ENCODE peak calls at places on chromosomes 11 and 22, in four cellular contexts. S is K562, U is GM12878, X is HL-60. F is an unnamed sample.

GRCh38 chr11:45817191-45817590 is 12.2 kb downstream of the SLC35C1 start:
- DNase-seq in S (no peak), U (peak; percentile 43), X (no peak), F (peak; percentile 53)

GRCh38 chr11:11045156-11045670 is 187.4 kb upstream of the ZBED5 start:
- DNase-seq in S (no peak), U (no peak), X (no peak), F (no peak)

GRCh38 chr22:30298005-30298701 is 8.8 kb upstream of the CASTOR1 start:
- DNase-seq in S (no peak), U (no peak), X (no peak), F (no peak)

GRCh38 chr11:126469308-126469707 is 113.8 kb downstream of the ST3GAL4 start:
- DNase-seq in S (no peak), U (no peak), X (no peak), F (no peak)

GRCh38 chr22:30602049-30602448 is 4.9 kb upstream of the TCN2 start:
- DNase-seq in S (peak; percentile 45), U (no peak), X (peak; percentile 40), F (no peak)

GRCh38 chr11:120702656-120703055 is 191.1 kb downstream of the GRIK4 start:
- DNase-seq in S (no peak), U (peak; percentile 32), X (no peak), F (no peak)

GRCh38 chr11:16194566-16194965 is 161.8 kb downstream of the SOX6 start:
- DNase-seq in S (no peak), U (no peak), X (no peak), F (no peak)

GRCh38 chr11:1830500-1831223 is 4.1 kb upstream of the SYT8 start:
- DNase-seq in S (peak; percentile 30), U (no peak), X (no peak), F (no peak)

GRCh38 chr11:62909107-62909894 is 11.9 kb downstream of the CHRM1 start:
- DNase-seq in S (peak; percentile 65), U (no peak), X (no peak), F (peak; percentile 55)

GRCh38 chr11:134676516-134677287 is 264.7 kb upstream of the B3GAT1 start:
- DNase-seq in S (no peak), U (no peak), X (no peak), F (no peak)

GRCh38 chr22:43446881-43447280 is 35.1 kb downstream of the MPPED1 start:
- DNase-seq in S (no peak), U (no peak), X (no peak), F (no peak)

GRCh38 chr11:79050784-79051183 is 390.0 kb downstream of the TENM4 start:
- DNase-seq in S (no peak), U (no peak), X (no peak), F (no peak)

GRCh38 chr11:705646-706438 is at the start of gene EPS8L2:
- DNase-seq in S (peak; percentile 79), U (no peak), X (no peak), F (no peak)

GRCh38 chr11:95138448-95138847 is 48.8 kb downstream of the ENDOD1 start:
- DNase-seq in S (peak; percentile 55), U (no peak), X (no peak), F (no peak)

GRCh38 chr11:36210529-36210928 is 78.7 kb downstream of the COMMD9 start:
- DNase-seq in S (no peak), U (no peak), X (peak; percentile 65), F (no peak)

GRCh38 chr11:120096756-120097191 is 41.1 kb downstream of the TRIM29 start:
- DNase-seq in S (peak; percentile 75), U (no peak), X (no peak), F (no peak)

GRCh38 chr11:3340025-3340424 is 38.9 kb downstream of the ZNF195 start:
- DNase-seq in S (peak; percentile 84), U (no peak), X (no peak), F (no peak)

GRCh38 chr11:46588915-46589314 is 4.9 kb downstream of the AMBRA1 start:
- DNase-seq in S (peak; percentile 17), U (no peak), X (no peak), F (no peak)

GRCh38 chr11:77724639-77725038 is 87.0 kb upstream of the CLNS1A start:
- DNase-seq in S (no peak), U (no peak), X (no peak), F (no peak)

GRCh38 chr11:90646266-90646665 is 423.4 kb upstream of the CHORDC1 start:
- DNase-seq in S (no peak), U (no peak), X (no peak), F (no peak)

GRCh38 chr11:11780843-11781242 is 60.9 kb upstream of the USP47 start:
- DNase-seq in S (no peak), U (no peak), X (no peak), F (no peak)

GRCh38 chr11:92843455-92843854 is 126.0 kb upstream of the MTNR1B start:
- DNase-seq in S (no peak), U (no peak), X (no peak), F (no peak)

GRCh38 chr11:119461250-119461963 is 38.4 kb upstream of the THY1 start:
- DNase-seq in S (no peak), U (no peak), X (no peak), F (no peak)

GRCh38 chr22:49400866-49401598 is 426.6 kb downstream of the BRD1 start:
- DNase-seq in S (no peak), U (no peak), X (no peak), F (no peak)

GRCh38 chr11:10925149-10925926 is 67.5 kb upstream of the ZBED5 start:
- DNase-seq in S (no peak), U (no peak), X (no peak), F (no peak)

GRCh38 chr11:19018901-19019300 is 41.6 kb downstream of the MRGPRX2 start:
- DNase-seq in S (no peak), U (no peak), X (no peak), F (no peak)

GRCh38 chr11:15101072-15101701 is 13.5 kb upstream of the INSC start:
- DNase-seq in S (peak; percentile 64), U (no peak), X (peak; percentile 56), F (no peak)

GRCh38 chr11:3144296-3145205 is 20.6 kb downstream of the OSBPL5 start:
- DNase-seq in S (no peak), U (no peak), X (no peak), F (no peak)

GRCh38 chr11:10139081-10139480 is 154.9 kb downstream of the SBF2 start:
- DNase-seq in S (no peak), U (no peak), X (no peak), F (no peak)

GRCh38 chr22:48976556-48977535 is 850.8 kb downstream of the BRD1 start:
- DNase-seq in S (no peak), U (no peak), X (no peak), F (no peak)

GRCh38 chr11:94032066-94032465 is 10.9 kb downstream of the HEPHL1 start:
- DNase-seq in S (no peak), U (no peak), X (no peak), F (no peak)

GRCh38 chr22:31532060-31532459 is 35.7 kb downstream of the SFI1 start:
- DNase-seq in S (no peak), U (no peak), X (no peak), F (no peak)

GRCh38 chr11:85759915-85760314 is 51.0 kb downstream of the SYTL2 start:
- DNase-seq in S (no peak), U (no peak), X (no peak), F (no peak)

GRCh38 chr11:128772814-128773213 is 78.9 kb downstream of the FLI1 start:
- DNase-seq in S (no peak), U (no peak), X (peak; percentile 83), F (no peak)

GRCh38 chr22:50218153-50218995 is 17.6 kb downstream of the SELENOO start:
- DNase-seq in S (no peak), U (no peak), X (no peak), F (no peak)

GRCh38 chr22:36953239-36954080 is 40.0 kb downstream of the CSF2RB start:
- DNase-seq in S (no peak), U (no peak), X (no peak), F (no peak)

GRCh38 chr22:36954251-36955014 is 41.0 kb downstream of the CSF2RB start:
- DNase-seq in S (no peak), U (no peak), X (no peak), F (no peak)

GRCh38 chr22:36951746-36952145 is 38.3 kb downstream of the CSF2RB start:
- DNase-seq in S (no peak), U (no peak), X (no peak), F (no peak)

GRCh38 chr22:36948273-36949055 is 35.0 kb downstream of the CSF2RB start:
- DNase-seq in S (no peak), U (no peak), X (no peak), F (no peak)

GRCh38 chr22:36950797-36951590 is 37.6 kb downstream of the CSF2RB start:
- DNase-seq in S (no peak), U (no peak), X (no peak), F (no peak)
- TF ChIP-seq SPI1 in S (no peak), U (no peak), X (no peak), F (no peak)

GRCh38 chr22:33565580-33565995 is 354.7 kb downstream of the LARGE1 start:
- DNase-seq in S (no peak), U (no peak), X (no peak), F (no peak)
- TF ChIP-seq SPI1 in S (no peak), U (no peak), X (no peak), F (no peak)

GRCh38 chr22:44700456-44700855 is 1.5 kb upstream of the PRR5 start:
- DNase-seq in S (no peak), U (no peak), X (no peak), F (no peak)

GRCh38 chr22:44701187-44701586 is 817 bp upstream of the PRR5 start:
- DNase-seq in S (no peak), U (no peak), X (no peak), F (no peak)

GRCh38 chr22:44702479-44703219 is 645 bp downstream of the PRR5 start:
- DNase-seq in S (no peak), U (no peak), X (peak; percentile 11), F (no peak)

GRCh38 chr22:44703269-44703870 is 1.4 kb downstream of the PRR5 start:
- DNase-seq in S (no peak), U (no peak), X (no peak), F (no peak)

DNA sequence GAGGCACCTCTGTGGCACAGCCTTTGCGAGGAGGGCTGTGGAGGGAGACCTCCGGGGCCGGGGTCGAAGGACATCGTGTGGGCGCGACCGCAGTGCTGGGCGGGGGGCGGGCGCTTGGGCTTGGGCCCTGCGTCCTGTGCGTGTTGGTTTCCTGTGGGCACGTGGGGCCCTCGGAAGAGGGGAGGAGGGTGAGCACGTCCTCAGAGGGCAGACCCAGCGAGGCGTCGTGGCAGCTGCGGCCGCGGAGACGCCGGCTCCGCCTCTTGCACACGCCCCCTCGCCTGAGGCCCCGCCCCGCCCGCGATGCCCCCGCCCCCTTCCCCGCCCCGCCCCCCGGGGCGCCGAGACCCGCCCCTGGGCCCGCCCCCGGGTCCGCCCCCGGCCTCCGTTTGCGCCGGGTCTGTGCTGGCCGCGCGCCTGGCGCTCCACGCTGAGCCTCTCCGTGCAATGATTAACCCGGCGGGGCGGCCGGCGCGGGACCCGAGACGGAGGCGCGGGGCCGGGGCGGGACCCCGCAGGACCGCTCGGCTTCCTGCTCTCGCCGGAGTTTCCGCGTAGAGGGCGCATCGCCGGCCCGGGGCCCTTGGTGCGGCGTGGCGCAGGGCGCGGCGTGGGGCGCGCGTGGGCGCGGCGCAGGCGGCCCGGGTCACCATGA is at the start of gene PRR5:
- DNase-seq in S (peak; percentile 56), U (no peak), X (peak; percentile 77), F (peak; percentile 71)
- TF ChIP-seq SPI1 in S (no peak), U (no peak), X (no peak), F (no peak)

DNA sequence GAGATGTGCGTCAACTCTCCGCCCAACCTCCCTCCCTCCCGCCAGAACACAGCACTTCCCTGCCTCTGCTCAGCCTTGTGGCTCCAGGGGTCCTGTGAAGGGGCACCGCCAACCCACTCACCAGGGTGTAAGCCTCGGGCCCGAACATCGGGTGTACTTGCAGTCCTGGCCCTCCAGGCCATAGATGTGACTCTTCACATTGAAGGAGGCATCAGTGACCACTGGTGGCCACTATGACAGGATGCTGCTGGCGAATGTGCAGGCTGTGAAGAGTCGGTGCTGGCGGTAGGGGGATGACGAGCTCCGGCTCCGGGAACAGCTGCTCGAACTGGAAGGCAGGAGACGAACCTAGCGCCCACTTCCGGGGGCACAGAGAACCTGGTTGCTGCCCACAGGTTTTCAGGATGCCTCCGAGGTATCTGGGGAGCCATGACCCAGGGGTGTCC is 97.4 kb downstream of the MED15 start:
- DNase-seq in S (peak; percentile 81), U (no peak), X (no peak), F (no peak)
- TF ChIP-seq SPI1 in S (no peak), U (no peak), X (no peak), F (no peak)